ENCODE peak calls at places on chromosomes 7 and 10, in four cellular contexts. E, J, D and C are unnamed samples.

GRCh38 chr7:8175929-8176369 is 86.0 kb downstream of the ICA1 start:
- DNase-seq in E (no peak), J (no peak), D (no peak), C (no peak)

GRCh38 chr7:88309845-88310244 is 3.2 kb upstream of the STEAP4 start:
- DNase-seq in E (no peak), J (no peak), D (no peak), C (no peak)

GRCh38 chr7:47746468-47746867 is 164.6 kb upstream of the TNS3 start:
- DNase-seq in E (no peak), J (no peak), D (no peak), C (no peak)

GRCh38 chr7:13028731-13029099 is 341.3 kb downstream of the ARL4A start:
- DNase-seq in E (no peak), J (no peak), D (no peak), C (no peak)

GRCh38 chr10:90652519-90652918 is 205.3 kb downstream of the HTR7 start:
- DNase-seq in E (no peak), J (peak; percentile 60), D (no peak), C (no peak)

GRCh38 chr7:117784315-117784714 is 88.9 kb downstream of the CTTNBP2 start:
- DNase-seq in E (no peak), J (no peak), D (no peak), C (no peak)

GRCh38 chr10:116287906-116288501 is 15.0 kb upstream of the GFRA1 start:
- DNase-seq in E (peak; percentile 69), J (peak; percentile 70), D (peak; percentile 40), C (peak; percentile 29)

GRCh38 chr7:101941481-101942383 is 124.3 kb downstream of the CUX1 start:
- DNase-seq in E (peak; percentile 72), J (no peak), D (no peak), C (no peak)

GRCh38 chr7:43721193-43721806 is 8.0 kb downstream of the COA1 start:
- DNase-seq in E (peak; percentile 58), J (peak; percentile 71), D (no peak), C (no peak)

GRCh38 chr7:50315739-50316671 is 11.5 kb downstream of the IKZF1 start:
- DNase-seq in E (no peak), J (no peak), D (no peak), C (no peak)
- TF ChIP-seq CTCF in E (no peak), J (no peak), D (no peak), C (no peak)

GRCh38 chr7:38330861-38331709 is 57.6 kb upstream of the TARP start:
- DNase-seq in E (no peak), J (peak; percentile 91), D (no peak), C (no peak)
- TF ChIP-seq CTCF in E (no peak), J (peak; percentile 77), D (no peak), C (no peak)

DNA sequence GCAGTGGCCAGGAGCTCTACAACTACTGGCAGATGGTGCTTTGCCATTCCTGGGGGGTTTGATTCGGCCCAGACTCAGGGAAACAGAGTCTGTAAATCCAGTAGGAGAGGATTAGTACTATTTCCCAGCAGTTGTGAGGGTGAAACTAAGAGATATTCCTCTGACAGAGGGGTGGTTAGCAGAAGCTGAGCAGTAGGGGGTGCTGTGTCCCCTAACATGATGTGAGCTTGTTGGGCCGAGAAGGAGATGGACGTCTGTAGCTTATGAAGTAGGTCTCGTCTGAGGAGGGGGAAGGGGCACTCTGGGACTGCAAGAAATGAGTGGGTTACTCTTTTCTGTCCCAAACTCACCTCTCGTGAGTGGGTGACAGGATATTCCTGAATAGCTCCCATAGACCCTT is 179.2 kb upstream of the MBL2 start:
- DNase-seq in E (no peak), J (peak; percentile 91), D (peak; percentile 33), C (peak; percentile 53)
- TF ChIP-seq CTCF in E (no peak), J (peak; percentile 95), D (peak; percentile 59), C (peak; percentile 62)

DNA sequence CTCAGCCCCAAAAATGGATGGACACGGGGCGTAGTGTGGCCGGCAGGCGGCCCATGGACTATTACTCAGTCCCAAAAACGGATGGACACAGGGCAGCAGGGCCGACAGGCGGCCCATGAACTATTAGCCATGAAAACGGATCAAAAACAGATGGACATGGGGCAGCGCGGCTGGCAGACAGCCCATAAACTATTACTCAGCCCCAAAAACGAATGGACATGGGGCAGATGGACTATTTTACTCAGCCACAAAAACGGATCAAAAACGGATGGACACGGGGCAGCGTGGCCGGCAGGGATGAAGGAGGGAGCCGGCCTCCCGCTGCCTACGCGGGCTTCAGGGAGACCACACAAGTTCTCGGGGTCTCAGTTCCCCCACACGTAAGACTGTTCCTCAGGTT is 32.9 kb downstream of the GPER1 start:
- DNase-seq in E (no peak), J (no peak), D (no peak), C (no peak)
- TF ChIP-seq CTCF in E (no peak), J (no peak), D (no peak), C (no peak)

GRCh38 chr10:11434323-11434722 is 177.1 kb downstream of the USP6NL start:
- DNase-seq in E (no peak), J (peak; percentile 74), D (no peak), C (peak; percentile 66)
- TF ChIP-seq CTCF in E (peak; percentile 13), J (peak; percentile 86), D (peak; percentile 40), C (peak; percentile 49)

GRCh38 chr10:24341371-24341770 is 132.4 kb downstream of the KIAA1217 start:
- DNase-seq in E (no peak), J (no peak), D (no peak), C (no peak)

GRCh38 chr10:24341897-24342296 is 133.0 kb downstream of the KIAA1217 start:
- DNase-seq in E (no peak), J (no peak), D (no peak), C (no peak)

GRCh38 chr10:24344279-24344678 is 135.3 kb downstream of the KIAA1217 start:
- DNase-seq in E (peak; percentile 97), J (no peak), D (no peak), C (no peak)

GRCh38 chr10:24340429-24340828 is 131.5 kb downstream of the KIAA1217 start:
- DNase-seq in E (no peak), J (no peak), D (no peak), C (no peak)

DNA sequence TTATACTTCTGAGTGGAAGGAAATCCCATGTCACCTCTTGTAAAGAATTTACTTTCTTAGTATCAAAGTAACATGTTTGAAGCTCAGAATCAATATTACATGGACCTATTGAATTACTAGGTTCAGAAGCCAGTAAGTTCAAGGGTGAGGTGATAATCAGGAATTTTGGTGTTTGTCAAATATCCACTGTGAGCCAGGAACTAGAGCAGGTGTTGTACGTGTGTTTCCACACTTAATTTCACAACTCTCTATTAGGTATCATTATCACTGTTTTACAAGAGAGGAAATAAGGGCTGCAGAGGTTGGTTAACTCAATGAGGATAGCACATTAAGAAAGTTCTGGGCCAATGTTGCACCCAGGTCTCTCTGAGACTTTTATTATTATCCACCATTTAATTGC is 130.4 kb downstream of the KIAA1217 start:
- DNase-seq in E (no peak), J (no peak), D (no peak), C (no peak)
- TF ChIP-seq CTCF in E (no peak), J (no peak), D (no peak), C (no peak)

GRCh38 chr10:68576118-68576517 is 16.0 kb downstream of the TET1 start:
- DNase-seq in E (no peak), J (peak; percentile 58), D (peak; percentile 18), C (no peak)
- TF ChIP-seq CTCF in E (no peak), J (peak; percentile 26), D (peak; percentile 40), C (no peak)